ENCODE peak calls at places on chromosomes 6 and 20, in seven cellular contexts. O, T, J, Q, D, R and X are unnamed samples.

GRCh38 chr6:1838604-1839003 is 228.9 kb downstream of the FOXC1 start:
- DNase-seq in T (no peak), Q (no peak), R (no peak), D (peak), J (no peak), O (no peak), X (no peak)

GRCh38 chr20:38864662-38865061 is 59.2 kb downstream of the PPP1R16B start:
- DNase-seq in O (no peak), Q (no peak), T (no peak), J (no peak), D (no peak), R (no peak), X (no peak)

GRCh38 chr20:8589956-8590355 is 457.9 kb downstream of the PLCB1 start:
- DNase-seq in T (no peak), O (no peak), R (no peak), D (peak), Q (no peak), J (no peak), X (no peak)

GRCh38 chr20:20552076-20552475 is 160.4 kb downstream of the RALGAPA2 start:
- DNase-seq in Q (no peak), O (no peak), J (peak), R (no peak), D (no peak), T (no peak), X (no peak)

GRCh38 chr20:47258745-47259695 is 97.5 kb downstream of the ZMYND8 start:
- DNase-seq in O (no peak), Q (peak), T (no peak), D (peak), J (no peak), R (no peak), X (no peak)

GRCh38 chr6:34324738-34325444 is 67.6 kb downstream of the NUDT3 start:
- DNase-seq in R (no peak), T (no peak), J (no peak), D (peak), O (no peak), Q (peak), X (peak)

GRCh38 chr20:51095755-51096509 is 73.0 kb upstream of the KCNG1 start:
- DNase-seq in T (no peak), O (no peak), R (no peak), J (no peak), D (peak), Q (no peak), X (no peak)

GRCh38 chr6:116154887-116155286 is 29.0 kb upstream of the COL10A1 start:
- DNase-seq in Q (no peak), D (no peak), R (no peak), O (no peak), J (no peak), T (no peak), X (no peak)

GRCh38 chr20:35232575-35232974 is 6.1 kb downstream of the MMP24 start:
- DNase-seq in Q (no peak), O (no peak), T (no peak), R (no peak), J (no peak), D (peak), X (no peak)

GRCh38 chr6:130473886-130474285 is 108.1 kb downstream of the TMEM200A start:
- DNase-seq in D (peak), O (no peak), J (no peak), R (no peak), T (no peak), Q (no peak), X (no peak)

GRCh38 chr20:50953821-50954220 is 4.5 kb downstream of the DPM1 start:
- DNase-seq in D (no peak), R (no peak), J (no peak), T (no peak), O (no peak), Q (no peak), X (no peak)

GRCh38 chr6:107819217-107819616 is 4.9 kb downstream of the SCML4 start:
- DNase-seq in T (no peak), Q (no peak), R (no peak), J (no peak), D (peak), O (no peak), X (no peak)

GRCh38 chr6:77837034-77837784 is 184.4 kb downstream of the MEI4 start:
- DNase-seq in R (no peak), D (no peak), J (no peak), T (no peak), Q (no peak), O (no peak), X (no peak)

GRCh38 chr20:46899619-46900018 is 5.0 kb downstream of the EYA2 start:
- DNase-seq in T (no peak), Q (peak), O (no peak), R (no peak), J (no peak), D (no peak), X (no peak)

GRCh38 chr6:129671442-129672344 is 38.3 kb downstream of the ARHGAP18 start:
- DNase-seq in R (no peak), O (no peak), T (no peak), J (no peak), D (peak), Q (no peak), X (no peak)

GRCh38 chr20:47586648-47587306 is 85.1 kb downstream of the NCOA3 start:
- DNase-seq in T (no peak), Q (no peak), R (no peak), O (no peak), J (no peak), D (peak), X (no peak)

GRCh38 chr20:57872816-57873409 is 163.1 kb upstream of the PMEPA1 start:
- DNase-seq in T (no peak), Q (no peak), O (no peak), D (no peak), J (no peak), R (no peak), X (no peak)

GRCh38 chr20:982754-983153 is 19.4 kb downstream of the RSPO4 start:
- DNase-seq in O (no peak), Q (no peak), J (no peak), D (no peak), T (no peak), R (no peak), X (no peak)

GRCh38 chr20:6069669-6070068 is 15.8 kb upstream of the LRRN4 start:
- DNase-seq in Q (no peak), T (no peak), R (no peak), J (no peak), D (no peak), O (no peak), X (no peak)

GRCh38 chr20:61289166-61289565 is 37.1 kb downstream of the CDH4 start:
- DNase-seq in Q (no peak), T (no peak), R (no peak), J (no peak), D (no peak), O (no peak), X (no peak)

GRCh38 chr6:162493917-162494316 is 233.6 kb downstream of the PRKN start:
- DNase-seq in R (no peak), J (no peak), D (no peak), T (no peak), O (no peak), Q (no peak), X (no peak)

GRCh38 chr6:7546832-7547714 is 5.6 kb downstream of the DSP start:
- DNase-seq in D (no peak), T (no peak), R (no peak), O (no peak), J (no peak), Q (no peak), X (no peak)

GRCh38 chr6:227812-228338 is 64.4 kb upstream of the DUSP22 start:
- DNase-seq in O (no peak), Q (no peak), D (no peak), T (no peak), J (no peak), R (peak), X (no peak)

GRCh38 chr6:85372188-85372914 is 77.5 kb upstream of the NT5E start:
- DNase-seq in J (no peak), Q (no peak), R (no peak), O (no peak), T (no peak), D (peak), X (no peak)

GRCh38 chr6:22313796-22314195 is 17.0 kb upstream of the PRL start:
- DNase-seq in O (no peak), T (no peak), J (no peak), D (no peak), Q (no peak), R (no peak), X (no peak)

GRCh38 chr20:20658871-20659415 is 53.5 kb downstream of the RALGAPA2 start:
- DNase-seq in O (no peak), R (no peak), D (no peak), Q (no peak), J (no peak), T (no peak), X (no peak)

GRCh38 chr6:169273511-169273910 is 19.9 kb upstream of the THBS2 start:
- DNase-seq in D (no peak), Q (no peak), R (no peak), T (no peak), J (no peak), O (no peak), X (no peak)

GRCh38 chr20:14521436-14521835 is 184.0 kb upstream of the FLRT3 start:
- DNase-seq in J (no peak), T (no peak), O (no peak), R (no peak), D (peak), Q (no peak), X (no peak)

GRCh38 chr6:155330922-155331321 is 16.6 kb upstream of the TFB1M start:
- DNase-seq in Q (no peak), R (no peak), J (no peak), T (no peak), O (no peak), D (no peak), X (no peak)

GRCh38 chr20:58069796-58070663 is 158.4 kb downstream of the ANKRD60 start:
- DNase-seq in O (no peak), Q (no peak), T (no peak), R (no peak), J (no peak), D (no peak), X (no peak)

GRCh38 chr20:32003325-32003724 is 6.9 kb upstream of the CCM2L start:
- DNase-seq in J (no peak), R (no peak), O (no peak), Q (no peak), D (no peak), T (no peak), X (no peak)

GRCh38 chr20:32007787-32008616 is 2.2 kb upstream of the CCM2L start:
- DNase-seq in T (peak), R (no peak), O (no peak), D (no peak), J (no peak), Q (peak), X (no peak)

GRCh38 chr20:32006053-32006452 is 4.2 kb upstream of the CCM2L start:
- DNase-seq in Q (no peak), D (no peak), T (no peak), O (no peak), J (no peak), R (no peak), X (no peak)

GRCh38 chr20:32006841-32007786 is 3.1 kb upstream of the CCM2L start:
- DNase-seq in J (peak), D (no peak), O (no peak), T (no peak), Q (no peak), R (no peak), X (no peak)

GRCh38 chr20:32004963-32005362 is 5.3 kb upstream of the CCM2L start:
- DNase-seq in O (no peak), D (peak), T (no peak), J (no peak), Q (no peak), R (no peak), X (no peak)
- TF ChIP-seq CTCF in O (no peak), D (no peak), T (no peak), J (no peak), Q (no peak), R (no peak), X (no peak)

GRCh38 chr20:25548613-25549086 is 36.7 kb downstream of the NINL start:
- DNase-seq in D (no peak), Q (no peak), R (no peak), J (no peak), T (no peak), O (no peak), X (no peak)
- TF ChIP-seq CTCF in D (no peak), Q (no peak), R (no peak), J (no peak), T (no peak), O (no peak), X (no peak)

DNA sequence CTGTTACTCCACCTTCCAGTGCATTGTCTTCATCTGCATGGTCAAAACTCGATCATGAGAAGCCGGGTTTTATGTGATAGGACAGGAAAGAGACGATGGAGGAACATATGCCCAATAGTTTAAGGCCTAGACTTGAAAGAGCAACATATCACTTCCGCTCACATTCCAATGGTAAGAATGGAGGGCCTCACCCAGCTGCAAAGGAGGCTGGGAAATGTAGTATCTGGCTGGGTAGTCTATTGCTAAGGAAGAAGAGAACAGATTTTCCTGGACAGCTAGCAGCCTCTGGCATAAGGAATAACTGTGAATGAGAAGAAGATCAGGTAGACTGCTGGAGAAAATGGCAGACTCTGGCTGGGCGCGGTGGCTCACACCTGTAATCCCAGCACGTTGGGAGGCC is 19.2 kb downstream of the FITM2 start:
- DNase-seq in T (no peak), D (no peak), Q (no peak), O (no peak), J (no peak), R (no peak), X (no peak)
- TF ChIP-seq CTCF in T (no peak), D (no peak), Q (no peak), O (no peak), J (no peak), R (no peak), X (no peak)

DNA sequence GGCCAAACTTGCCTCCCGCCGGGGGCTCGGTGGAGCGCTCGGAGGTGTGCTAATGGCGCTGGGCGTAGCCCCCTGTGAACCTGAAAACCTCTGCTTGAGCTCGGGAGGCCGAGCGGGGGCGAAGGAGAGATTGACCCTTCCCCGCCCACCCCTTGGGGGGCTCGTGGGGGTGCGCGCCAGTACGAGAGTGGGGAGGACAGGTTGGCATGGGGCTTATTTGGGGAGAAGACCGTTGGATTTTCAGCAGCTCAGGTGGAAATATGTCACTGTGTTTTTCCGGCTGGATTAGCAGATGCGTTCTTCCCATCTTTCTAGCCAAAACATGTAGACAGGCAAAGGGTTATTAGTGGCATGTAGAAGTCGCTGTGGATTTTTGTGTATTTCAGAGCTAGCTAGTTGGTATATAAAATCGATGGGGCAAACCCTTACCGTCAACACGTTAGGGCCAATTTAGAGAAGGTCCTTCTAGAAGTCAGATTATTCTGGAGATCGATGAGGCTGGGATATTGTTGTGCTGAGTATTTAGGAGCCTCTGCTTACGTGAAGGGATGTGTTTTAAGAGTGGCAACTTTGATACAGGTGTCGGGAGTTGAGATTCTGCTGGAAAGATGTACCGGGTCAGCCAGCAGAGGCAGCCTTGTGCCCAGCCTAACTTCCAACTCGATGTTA is 525 bp downstream of the NCOA7 start:
- DNase-seq in O (peak), D (peak), T (peak), R (peak), J (peak), Q (no peak), X (no peak)
- TF ChIP-seq CTCF in O (peak), D (peak), T (peak), R (peak), J (peak), Q (peak), X (peak)

GRCh38 chr6:72212686-72213085 is 326.3 kb downstream of the RIMS1 start:
- DNase-seq in O (no peak), Q (no peak), D (no peak), J (peak), T (no peak), R (no peak), X (no peak)

GRCh38 chr6:72217626-72218025 is 331.3 kb downstream of the RIMS1 start:
- DNase-seq in T (no peak), J (no peak), R (no peak), O (no peak), Q (no peak), D (no peak), X (no peak)

GRCh38 chr6:72216222-72217106 is 330.1 kb downstream of the RIMS1 start:
- DNase-seq in J (no peak), T (no peak), D (no peak), O (peak), Q (no peak), R (peak), X (no peak)

GRCh38 chr6:72219536-72219935 is 333.2 kb downstream of the RIMS1 start:
- DNase-seq in D (no peak), Q (no peak), T (no peak), R (no peak), J (no peak), O (no peak), X (no peak)

GRCh38 chr6:72218125-72218524 is 331.8 kb downstream of the RIMS1 start:
- DNase-seq in D (peak), O (peak), R (peak), J (peak), Q (no peak), T (no peak), X (peak)
- TF ChIP-seq CTCF in D (peak), O (no peak), R (peak), J (peak), Q (no peak), T (no peak), X (peak)